ENCODE peak calls at places on chromosomes 3 and 15, in four cellular contexts. Y, T, E and I are unnamed samples.

GRCh38 chr3:55701997-55702396 is 214.9 kb upstream of the WNT5A start:
- DNase-seq in T (no peak), Y (no peak), E (no peak), I (no peak)

GRCh38 chr3:197029511-197030167 is at the start of gene MELTF:
- DNase-seq in Y (no peak), E (peak), T (peak), I (peak)

GRCh38 chr3:136018876-136019275 is 53.3 kb downstream of the PPP2R3A start:
- DNase-seq in T (no peak), E (no peak), Y (no peak), I (no peak)

GRCh38 chr15:91522609-91523332 is 330.7 kb upstream of the SLCO3A1 start:
- DNase-seq in Y (no peak), E (peak), T (no peak), I (no peak)

GRCh38 chr15:32952901-32953889 is 235.4 kb downstream of the GREM1 start:
- DNase-seq in E (no peak), T (no peak), Y (no peak), I (no peak)

GRCh38 chr3:159806412-159806811 is 182.2 kb upstream of the IL12A start:
- DNase-seq in T (no peak), E (no peak), Y (no peak), I (no peak)

GRCh38 chr3:129616291-129616690 is 9.8 kb upstream of the PLXND1 start:
- DNase-seq in T (no peak), Y (no peak), E (no peak), I (no peak)

GRCh38 chr3:124492824-124493223 is 237.4 kb upstream of the UMPS start:
- DNase-seq in E (peak), T (peak), Y (no peak), I (peak)

GRCh38 chr3:30667250-30667585 is 60.8 kb downstream of the TGFBR2 start:
- DNase-seq in Y (no peak), E (peak), T (no peak), I (no peak)

GRCh38 chr3:110352841-110353595 is 718.6 kb upstream of the NECTIN3 start:
- DNase-seq in E (no peak), T (no peak), Y (no peak), I (no peak)

GRCh38 chr3:56700136-56700535 is 17.1 kb upstream of the TASOR start:
- DNase-seq in E (no peak), Y (no peak), T (no peak), I (no peak)

GRCh38 chr3:131549340-131549739 is 46.6 kb upstream of the MRPL3 start:
- DNase-seq in T (no peak), E (peak), Y (no peak), I (no peak)
- TF ChIP-seq CTCF in T (peak), E (peak), Y (peak), I (peak)

GRCh38 chr3:172083995-172084409 is 44.6 kb downstream of the FNDC3B start:
- DNase-seq in Y (no peak), E (no peak), T (no peak), I (peak)

GRCh38 chr3:172084871-172085556 is 45.6 kb downstream of the FNDC3B start:
- DNase-seq in Y (no peak), E (no peak), T (no peak), I (no peak)

GRCh38 chr3:172080503-172080902 is 41.1 kb downstream of the FNDC3B start:
- DNase-seq in Y (no peak), E (no peak), T (no peak), I (peak)

GRCh38 chr3:172082820-172083513 is 43.6 kb downstream of the FNDC3B start:
- DNase-seq in E (no peak), Y (no peak), T (no peak), I (no peak)

GRCh38 chr3:172082269-172082668 is 42.9 kb downstream of the FNDC3B start:
- DNase-seq in E (no peak), Y (no peak), T (peak), I (peak)
- TF ChIP-seq TAF1 in E (no peak), Y (no peak), T (no peak), I (no peak)

GRCh38 chr3:122307288-122307687 is 17.8 kb upstream of the CSTA start:
- DNase-seq in Y (no peak), T (no peak), E (no peak), I (no peak)
- TF ChIP-seq CTCF in Y (no peak), T (no peak), E (no peak), I (no peak)

GRCh38 chr3:185997130-185997529 is 59.3 kb upstream of the TRA2B start:
- DNase-seq in E (no peak), Y (no peak), T (no peak), I (no peak)

GRCh38 chr3:185998136-185998535 is 60.3 kb upstream of the TRA2B start:
- DNase-seq in E (no peak), Y (no peak), T (no peak), I (no peak)

GRCh38 chr3:185999221-185999620 is 61.4 kb upstream of the TRA2B start:
- DNase-seq in E (no peak), Y (no peak), T (no peak), I (no peak)

GRCh38 chr3:185992801-185993467 is 55.1 kb upstream of the TRA2B start:
- DNase-seq in E (no peak), Y (no peak), T (no peak), I (no peak)

GRCh38 chr3:185995352-185995751 is 57.5 kb upstream of the TRA2B start:
- DNase-seq in T (no peak), E (no peak), Y (no peak), I (no peak)
- TF ChIP-seq TAF1 in T (no peak), E (no peak), Y (no peak), I (no peak)

GRCh38 chr15:23420806-23421575 is 26.1 kb downstream of the GOLGA6L2 start:
- DNase-seq in Y (no peak), E (no peak), T (no peak), I (no peak)

GRCh38 chr15:23424111-23424904 is 22.7 kb downstream of the GOLGA6L2 start:
- DNase-seq in E (no peak), T (no peak), Y (no peak), I (no peak)

GRCh38 chr15:23422099-23422945 is 24.7 kb downstream of the GOLGA6L2 start:
- DNase-seq in E (no peak), T (no peak), Y (no peak), I (no peak)

DNA sequence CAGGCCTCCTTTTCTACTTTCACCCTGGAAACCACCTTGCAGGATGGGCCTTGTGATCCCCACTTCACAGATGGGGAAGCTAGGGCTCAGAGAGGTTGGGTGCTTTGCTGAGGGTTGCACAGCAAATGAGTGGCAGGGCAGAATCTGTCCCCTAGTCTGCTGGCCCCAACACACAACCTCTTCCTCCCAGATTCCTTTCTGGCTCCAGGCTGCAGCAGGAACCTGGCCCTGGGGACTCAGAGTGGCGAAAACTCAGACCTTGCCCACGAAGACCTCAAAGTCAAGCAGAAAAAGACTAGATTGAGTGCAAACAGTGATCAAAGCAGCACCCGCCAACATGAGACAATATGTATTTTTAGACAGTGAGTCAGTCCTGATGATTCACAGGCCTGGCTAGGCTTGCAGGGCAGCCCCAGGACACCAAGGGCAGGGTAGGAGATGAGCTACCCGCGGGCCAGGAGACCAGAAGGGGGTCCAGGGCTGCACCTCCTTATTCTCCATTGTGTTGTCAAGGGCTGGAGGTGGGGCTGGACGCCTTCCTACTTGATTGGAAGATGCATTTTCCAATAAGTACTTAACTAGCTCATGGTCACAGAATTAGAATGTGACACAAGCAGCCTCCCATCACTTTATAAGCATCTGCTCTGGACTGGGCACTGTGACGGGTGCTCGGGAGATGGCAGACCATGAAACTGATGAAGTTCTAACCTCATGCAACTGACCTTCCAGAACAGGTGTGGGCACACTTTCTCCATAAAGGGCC is 23.9 kb downstream of the GOLGA6L2 start:
- DNase-seq in T (no peak), Y (no peak), E (no peak), I (peak)
- TF ChIP-seq CTCF in T (no peak), Y (no peak), E (no peak), I (no peak)

GRCh38 chr3:104263477-104263876 is 1103.2 kb upstream of the ALCAM start:
- DNase-seq in T (no peak), Y (no peak), E (no peak), I (no peak)

DNA sequence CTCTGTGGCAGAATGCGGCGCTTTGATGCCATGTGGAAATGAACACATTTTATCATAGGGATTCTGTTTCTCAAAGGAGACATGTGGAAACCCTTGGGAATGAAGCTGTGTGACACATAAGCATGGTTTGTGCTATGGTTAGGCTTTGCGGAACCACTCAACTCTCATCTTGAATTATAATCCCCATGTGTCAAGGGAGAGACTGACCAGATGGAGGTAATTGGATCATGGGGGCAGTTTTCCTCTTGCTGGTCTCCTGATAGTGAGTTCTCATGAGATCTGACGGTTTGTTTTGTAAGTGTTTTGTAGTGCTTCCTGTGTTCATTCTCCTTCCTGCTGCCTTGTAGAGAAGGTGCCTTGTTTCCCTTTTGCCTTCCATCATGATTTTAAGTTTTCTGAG is 1109.2 kb upstream of the ALCAM start:
- DNase-seq in E (no peak), T (no peak), Y (no peak), I (no peak)
- TF ChIP-seq TAF1 in E (no peak), T (no peak), Y (no peak), I (no peak)